ENCODE peak calls at places on chromosomes 4 and X, in nine cellular contexts. Z, S, K, G, H, B, P, Q and J are unnamed samples.

GRCh38 chr4:83862471-83862870 is 326.6 kb downstream of the GPAT3 start:
- DNase-seq in Q (no peak), B (peak; percentile 66), P (peak; percentile 83), S (no peak), G (no peak), Z (no peak), H (no peak), K (no peak), J (no peak)

GRCh38 chr4:177127658-177128057 is 182.0 kb upstream of the NEIL3 start:
- DNase-seq in B (no peak), Q (no peak), Z (no peak), S (no peak), H (no peak), P (peak; percentile 33), G (no peak), K (no peak), J (no peak)

GRCh38 chr4:183729430-183730328 is 70.6 kb downstream of the TRAPPC11 start:
- DNase-seq in G (no peak), B (no peak), H (peak; percentile 16), K (no peak), S (no peak), P (peak; percentile 9), Q (peak; percentile 10), Z (no peak), J (no peak)

GRCh38 chrX:153491351-153492152 is 3.2 kb upstream of the BGN start:
- DNase-seq in Z (no peak), Q (no peak), P (no peak), S (no peak), B (no peak), H (no peak), G (no peak), K (no peak), J (no peak)

GRCh38 chr4:102317459-102317858 is 27.8 kb downstream of the SLC39A8 start:
- DNase-seq in Q (no peak), G (no peak), P (no peak), K (no peak), H (no peak), Z (no peak), S (no peak), B (no peak), J (no peak)

GRCh38 chr4:113828712-113829111 is 67.2 kb upstream of the CAMK2D start:
- DNase-seq in Q (no peak), B (no peak), Z (no peak), S (no peak), H (no peak), P (no peak), K (no peak), G (no peak), J (no peak)

GRCh38 chr4:106316773-106317409 is 541 bp downstream of the AIMP1 start:
- DNase-seq in K (no peak), Q (peak; percentile 0), H (no peak), G (no peak), Z (peak; percentile 34), S (no peak), P (peak; percentile 17), B (no peak), J (no peak)

GRCh38 chr4:122476126-122476525 is 19.6 kb upstream of the IL2 start:
- DNase-seq in P (no peak), S (no peak), Z (no peak), Q (no peak), K (no peak), G (no peak), B (no peak), H (no peak), J (no peak)

GRCh38 chr4:46329118-46329976 is 60.6 kb downstream of the GABRA2 start:
- DNase-seq in Q (peak; percentile 8), P (peak; percentile 79), K (no peak), Z (peak; percentile 54), S (no peak), H (peak; percentile 13), B (no peak), G (no peak), J (no peak)

GRCh38 chr4:122065915-122066314 is 86.2 kb upstream of the BLTP1 start:
- DNase-seq in Z (no peak), B (no peak), G (no peak), Q (no peak), P (no peak), S (no peak), K (no peak), H (no peak), J (no peak)

GRCh38 chr4:8580321-8581093 is at the start of gene GPR78:
- DNase-seq in Z (peak; percentile 65), H (no peak), B (no peak), S (no peak), K (no peak), Q (peak; percentile 33), G (no peak), P (peak; percentile 55), J (no peak)

GRCh38 chr4:99209671-99210070 is 9.4 kb downstream of the ADH6 start:
- DNase-seq in Z (no peak), P (no peak), G (no peak), S (no peak), Q (no peak), K (no peak), B (no peak), H (no peak), J (no peak)

GRCh38 chrX:69221239-69222102 is 56.2 kb upstream of the PJA1 start:
- DNase-seq in Z (peak; percentile 1), K (no peak), G (no peak), Q (no peak), B (no peak), P (no peak), H (no peak), S (no peak), J (no peak)

GRCh38 chr4:182554736-182555135 is 311.5 kb downstream of the TENM3 start:
- DNase-seq in Z (no peak), S (no peak), H (no peak), K (no peak), G (no peak), B (no peak), P (no peak), Q (no peak), J (no peak)

GRCh38 chr4:7101692-7102515 is 34.0 kb upstream of the GRPEL1 start:
- DNase-seq in K (peak; percentile 45), P (peak; percentile 83), S (peak; percentile 23), B (peak; percentile 80), Z (peak; percentile 89), Q (peak; percentile 73), G (peak; percentile 75), H (peak; percentile 62), J (peak; percentile 83)

GRCh38 chrX:28058906-28059305 is 77.7 kb upstream of the DCAF8L1 start:
- DNase-seq in B (no peak), S (no peak), Z (no peak), K (no peak), G (no peak), P (peak; percentile 19), H (no peak), Q (no peak), J (no peak)

DNA sequence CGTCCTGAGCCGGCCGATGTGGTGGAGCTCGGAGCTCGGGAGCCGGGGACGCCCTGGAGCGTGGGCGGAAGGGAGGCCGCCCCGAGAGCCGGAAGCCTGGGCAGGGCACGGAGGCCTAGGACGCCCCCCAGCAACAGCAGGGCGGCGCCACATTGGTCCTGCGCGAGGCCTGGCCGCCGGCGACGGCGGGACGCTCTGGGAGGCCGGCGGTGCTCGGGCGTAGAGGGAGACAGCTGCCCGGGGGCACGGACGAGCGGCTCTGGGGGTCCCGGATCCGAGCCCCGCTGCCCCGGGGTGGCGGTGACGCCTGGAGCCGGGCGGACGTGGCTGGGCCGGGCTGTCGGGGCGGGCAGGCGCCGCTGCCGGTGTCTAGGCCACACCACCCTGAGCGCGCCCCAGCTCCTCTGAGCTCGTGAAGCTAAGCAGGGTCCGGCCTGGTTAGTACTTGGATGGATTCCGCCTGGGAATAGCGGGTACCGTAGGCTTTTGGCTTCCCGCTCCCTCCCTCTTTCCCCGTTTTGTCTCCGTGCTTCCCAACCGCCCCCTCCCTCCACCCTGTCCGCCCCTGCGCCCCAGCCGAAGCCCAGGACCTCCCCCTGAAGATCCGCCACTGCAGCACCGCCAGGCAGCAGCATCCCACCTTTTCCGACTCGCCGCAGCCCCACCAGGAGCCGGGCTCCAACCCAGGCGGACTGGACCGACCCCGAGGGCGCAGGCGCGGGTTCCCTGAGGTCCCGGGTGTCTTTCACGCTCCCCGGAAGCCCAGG is 12.1 kb downstream of the FRG2 start:
- DNase-seq in Q (no peak), B (no peak), K (no peak), Z (no peak), G (no peak), S (no peak), H (no peak), P (peak; percentile 29), J (no peak)
- H3K4me3 ChIP-seq in Q (peak overlapping the region; percentile 18), B (peak overlapping the region; percentile 8), K (no peak overlapping the region), Z (no peak overlapping the region), G (no peak overlapping the region), S (no peak overlapping the region), H (no peak overlapping the region), P (peak overlapping the region; percentile 37), J (peak overlapping the region; percentile 30)

GRCh38 chrX:19334945-19335626 is 8.6 kb upstream of the PDHA1 start:
- DNase-seq in H (no peak), B (no peak), Q (peak; percentile 89), K (no peak), G (no peak), S (no peak), P (peak; percentile 59), Z (peak; percentile 82), J (no peak)
- TF ChIP-seq CTCF in H (peak; percentile 54), B (peak; percentile 7), Q (peak; percentile 80), K (peak; percentile 8), G (no peak), S (no peak), P (peak; percentile 42), Z (peak; percentile 72), J (no peak)

GRCh38 chrX:65697173-65697572 is 29.7 kb downstream of the MSN start:
- DNase-seq in Q (no peak), H (no peak), B (no peak), Z (peak; percentile 68), G (no peak), P (peak; percentile 45), K (no peak), S (no peak), J (no peak)
- H3K4me3 ChIP-seq in Q (no peak overlapping the region), H (no peak overlapping the region), B (no peak overlapping the region), Z (peak overlapping the region; percentile 40), G (no peak overlapping the region), P (no peak overlapping the region), K (no peak overlapping the region), S (no peak overlapping the region), J (no peak overlapping the region)

GRCh38 chrX:77162777-77163176 is 284.4 kb upstream of the FGF16 start:
- DNase-seq in Q (no peak), G (no peak), Z (no peak), P (no peak), B (no peak), K (no peak), H (no peak), S (no peak), J (no peak)

GRCh38 chrX:77167993-77168392 is 279.2 kb upstream of the FGF16 start:
- DNase-seq in G (peak; percentile 51), Q (no peak), Z (peak; percentile 52), K (no peak), S (no peak), H (no peak), B (no peak), P (peak; percentile 0), J (no peak)
- TF ChIP-seq CTCF in G (no peak), Q (no peak), Z (no peak), K (no peak), S (no peak), H (no peak), B (no peak), P (no peak), J (no peak)